ENCODE peak calls at places on chromosomes 3 and 15, in eight cellular contexts. V, K, M, T, E, A, I and W are unnamed samples.

GRCh38 chr15:72358532-72359180 is 17.2 kb downstream of the HEXA start:
- DNase-seq in V (peak), K (no peak), M (no peak), T (no peak), E (peak), A (peak), I (no peak), W (no peak)

GRCh38 chr3:154893813-154894212 is 186.3 kb upstream of the MME start:
- DNase-seq in V (no peak), K (no peak), M (no peak), T (no peak), E (no peak), A (no peak), I (no peak), W (no peak)

GRCh38 chr3:139653582-139653981 is 24.2 kb downstream of the NMNAT3 start:
- DNase-seq in V (no peak), K (no peak), M (no peak), T (no peak), E (no peak), A (no peak), I (no peak), W (no peak)

GRCh38 chr3:69011331-69011730 is 2.2 kb downstream of the EOGT start:
- DNase-seq in V (no peak), K (no peak), M (no peak), T (no peak), E (no peak), A (peak), I (no peak), W (no peak)

GRCh38 chr3:183393625-183394024 is 34.8 kb downstream of the MCF2L2 start:
- DNase-seq in V (no peak), K (no peak), M (no peak), T (no peak), E (no peak), A (no peak), I (no peak), W (peak)

GRCh38 chr15:59174846-59175831 is 31.5 kb upstream of the LDHAL6B start:
- DNase-seq in V (peak), K (peak), M (peak), T (peak), E (peak), A (peak), I (peak), W (peak)

GRCh38 chr3:11622846-11623550 is 20.7 kb downstream of the VGLL4 start:
- DNase-seq in V (no peak), K (no peak), M (no peak), T (no peak), E (no peak), A (no peak), I (no peak), W (no peak)

GRCh38 chr15:44536298-44536961 is 517 bp upstream of the EIF3J start:
- DNase-seq in V (peak), K (no peak), M (no peak), T (peak), E (peak), A (peak), I (peak), W (peak)

GRCh38 chr3:139953131-139953910 is 18.3 kb downstream of the CLSTN2 start:
- DNase-seq in V (no peak), K (no peak), M (no peak), T (no peak), E (no peak), A (no peak), I (no peak), W (peak)

GRCh38 chr15:85329561-85330421 is 50.6 kb upstream of the AKAP13 start:
- DNase-seq in V (peak), K (no peak), M (no peak), T (peak), E (peak), A (peak), I (no peak), W (no peak)

GRCh38 chr3:196694941-196695848 is 16.9 kb downstream of the CEP19 start:
- DNase-seq in V (no peak), K (no peak), M (no peak), T (no peak), E (no peak), A (no peak), I (no peak), W (no peak)

GRCh38 chr15:68979036-68979435 is 35.5 kb upstream of the NOX5 start:
- DNase-seq in V (no peak), K (no peak), M (no peak), T (no peak), E (no peak), A (no peak), I (no peak), W (no peak)

GRCh38 chr3:42902257-42902656 is 3.7 kb upstream of the ZNF662 start:
- DNase-seq in V (no peak), K (no peak), M (no peak), T (no peak), E (no peak), A (no peak), I (no peak), W (no peak)

GRCh38 chr15:51162865-51163762 is 68.4 kb upstream of the TNFAIP8L3 start:
- DNase-seq in V (peak), K (peak), M (peak), T (peak), E (peak), A (peak), I (peak), W (peak)

GRCh38 chr15:57505056-57505713 is 86.5 kb upstream of the MYZAP start:
- DNase-seq in V (no peak), K (no peak), M (no peak), T (peak), E (no peak), A (no peak), I (no peak), W (peak)

GRCh38 chr3:138944842-138945645 is 1.9 kb downstream of the FOXL2 start:
- DNase-seq in V (no peak), K (no peak), M (no peak), T (peak), E (no peak), A (no peak), I (no peak), W (no peak)

GRCh38 chr3:14306167-14306566 is 96.2 kb upstream of the SLC6A6 start:
- DNase-seq in V (no peak), K (no peak), M (no peak), T (no peak), E (no peak), A (no peak), I (no peak), W (no peak)

GRCh38 chr15:37058316-37058985 is 41.9 kb downstream of the MEIS2 start:
- DNase-seq in V (peak), K (no peak), M (no peak), T (no peak), E (no peak), A (peak), I (no peak), W (peak)

GRCh38 chr3:127849368-127849767 is 27.1 kb upstream of the MGLL start:
- DNase-seq in V (no peak), K (no peak), M (no peak), T (no peak), E (no peak), A (no peak), I (no peak), W (peak)

GRCh38 chr3:59774613-59775012 is 724.8 kb upstream of the CFAP20DC start:
- DNase-seq in V (no peak), K (no peak), M (no peak), T (no peak), E (no peak), A (peak), I (no peak), W (no peak)

GRCh38 chr15:34582461-34583357 is 742 bp downstream of the GOLGA8B start:
- DNase-seq in V (peak), K (no peak), M (peak), T (peak), E (no peak), A (peak), I (no peak), W (peak)

GRCh38 chr3:62655319-62656063 is 219.7 kb downstream of the CADPS start:
- DNase-seq in V (no peak), K (no peak), M (no peak), T (no peak), E (no peak), A (no peak), I (no peak), W (no peak)

GRCh38 chr3:129068291-129068886 is 7.8 kb downstream of the GP9 start:
- DNase-seq in V (no peak), K (no peak), M (no peak), T (no peak), E (no peak), A (peak), I (no peak), W (peak)

GRCh38 chr3:153151037-153151436 is 11.0 kb upstream of the RAP2B start:
- DNase-seq in V (no peak), K (no peak), M (no peak), T (no peak), E (no peak), A (no peak), I (no peak), W (peak)

GRCh38 chr3:57733790-57734189 is 22.3 kb upstream of the SLMAP start:
- DNase-seq in V (peak), K (no peak), M (no peak), T (no peak), E (no peak), A (peak), I (no peak), W (no peak)

GRCh38 chr3:185677146-185677829 is 91.2 kb downstream of the SENP2 start:
- DNase-seq in V (peak), K (peak), M (no peak), T (peak), E (no peak), A (peak), I (no peak), W (peak)

GRCh38 chr3:183410280-183410679 is 18.1 kb downstream of the MCF2L2 start:
- DNase-seq in V (no peak), K (no peak), M (no peak), T (no peak), E (no peak), A (no peak), I (no peak), W (no peak)

GRCh38 chr3:176926688-176927087 is 270.6 kb downstream of the TBL1XR1 start:
- DNase-seq in V (no peak), K (no peak), M (no peak), T (no peak), E (no peak), A (no peak), I (no peak), W (no peak)

GRCh38 chr3:178454714-178455113 is 81.5 kb upstream of the KCNMB2 start:
- DNase-seq in V (no peak), K (no peak), M (no peak), T (no peak), E (peak), A (peak), I (no peak), W (peak)

GRCh38 chr3:30384546-30385072 is 221.8 kb upstream of the TGFBR2 start:
- DNase-seq in V (no peak), K (no peak), M (no peak), T (no peak), E (no peak), A (no peak), I (no peak), W (peak)

GRCh38 chr3:132245547-132245946 is 71.7 kb upstream of the ACP3 start:
- DNase-seq in V (no peak), K (no peak), M (no peak), T (peak), E (no peak), A (no peak), I (no peak), W (no peak)

GRCh38 chr3:176953106-176954080 is 243.9 kb downstream of the TBL1XR1 start:
- DNase-seq in V (no peak), K (peak), M (no peak), T (no peak), E (peak), A (peak), I (no peak), W (peak)

GRCh38 chr3:179945569-179945968 is 91.2 kb downstream of the PEX5L start:
- DNase-seq in V (no peak), K (no peak), M (no peak), T (no peak), E (no peak), A (no peak), I (no peak), W (no peak)

GRCh38 chr3:195096053-195096452 is 174.9 kb downstream of the XXYLT1 start:
- DNase-seq in V (no peak), K (no peak), M (no peak), T (no peak), E (no peak), A (no peak), I (no peak), W (no peak)

GRCh38 chr3:62149962-62150361 is 223.4 kb downstream of the FEZF2 start:
- DNase-seq in V (no peak), K (no peak), M (no peak), T (no peak), E (no peak), A (peak), I (no peak), W (no peak)

GRCh38 chr3:46853441-46854410 is 9.5 kb downstream of the MYL3 start:
- DNase-seq in V (no peak), K (no peak), M (no peak), T (no peak), E (no peak), A (no peak), I (no peak), W (no peak)